ENCODE peak calls at places on chromosomes 13 and 19, in eight cellular contexts. U, J, K, Q, O, X, M and E are unnamed samples.

GRCh38 chr13:80334582-80335260 is 6.2 kb downstream of the SPRY2 start:
- DNase-seq in U (peak; percentile 47), J (no peak), K (no peak), Q (no peak), O (no peak), X (no peak), M (no peak), E (no peak)

GRCh38 chr19:49512970-49513745 is 697 bp downstream of the FCGRT start:
- DNase-seq in U (no peak), J (peak; percentile 80), K (no peak), Q (peak; percentile 70), O (no peak), X (peak; percentile 70), M (peak; percentile 72), E (no peak)

GRCh38 chr13:109787135-109787954 is 962 bp upstream of the IRS2 start:
- DNase-seq in U (peak; percentile 48), J (peak; percentile 84), K (no peak), Q (peak; percentile 40), O (peak; percentile 73), X (peak; percentile 57), M (peak; percentile 43), E (no peak)

GRCh38 chr13:82717249-82717648 is 1165.0 kb downstream of the SLITRK1 start:
- DNase-seq in U (peak; percentile 89), J (no peak), K (no peak), Q (no peak), O (no peak), X (no peak), M (no peak), E (no peak)

GRCh38 chr13:76210262-76210661 is 574.1 kb downstream of the LMO7 start:
- DNase-seq in U (peak; percentile 56), J (no peak), K (no peak), Q (peak; percentile 47), O (no peak), X (peak; percentile 14), M (no peak), E (no peak)

GRCh38 chr19:15629003-15629880 is 11.5 kb upstream of the CYP4F3 start:
- DNase-seq in U (peak; percentile 17), J (peak; percentile 5), K (peak; percentile 38), Q (peak; percentile 80), O (peak; percentile 99), X (peak; percentile 80), M (peak; percentile 73), E (peak; percentile 83)

GRCh38 chr13:49652691-49653305 is 24.5 kb downstream of the ARL11 start:
- DNase-seq in U (no peak), J (peak; percentile 71), K (no peak), Q (no peak), O (no peak), X (peak; percentile 43), M (no peak), E (peak; percentile 26)

GRCh38 chr13:49585220-49586157 is at the start of gene RCBTB1:
- DNase-seq in U (peak; percentile 63), J (peak; percentile 91), K (peak; percentile 8), Q (peak; percentile 72), O (peak; percentile 88), X (peak; percentile 84), M (peak; percentile 57), E (peak; percentile 74)

GRCh38 chr19:48121909-48122371 is 11.3 kb upstream of the PLA2G4C start:
- DNase-seq in U (no peak), J (no peak), K (no peak), Q (no peak), O (no peak), X (no peak), M (no peak), E (peak; percentile 24)

GRCh38 chr13:35475131-35475959 is 1.1 kb downstream of the MAB21L1 start:
- DNase-seq in U (peak; percentile 47), J (peak; percentile 66), K (no peak), Q (no peak), O (no peak), X (no peak), M (no peak), E (no peak)

GRCh38 chr19:29660835-29661234 is 4.4 kb upstream of the PLEKHF1 start:
- DNase-seq in U (no peak), J (no peak), K (no peak), Q (no peak), O (peak; percentile 6), X (no peak), M (no peak), E (no peak)

GRCh38 chr13:32535748-32536147 is 2.8 kb downstream of the N4BP2L2 start:
- DNase-seq in U (no peak), J (no peak), K (no peak), Q (no peak), O (no peak), X (no peak), M (no peak), E (no peak)

GRCh38 chr13:25916119-25916518 is 135.7 kb downstream of the SHISA2 start:
- DNase-seq in U (no peak), J (no peak), K (no peak), Q (no peak), O (no peak), X (peak; percentile 10), M (no peak), E (no peak)

GRCh38 chr13:23384111-23384510 is 49.4 kb downstream of the SACS start:
- DNase-seq in U (peak; percentile 82), J (no peak), K (no peak), Q (no peak), O (no peak), X (no peak), M (no peak), E (no peak)

GRCh38 chr13:49453465-49453864 is 9.4 kb downstream of the SETDB2 start:
- DNase-seq in U (no peak), J (no peak), K (no peak), Q (no peak), O (no peak), X (no peak), M (no peak), E (no peak)

GRCh38 chr19:52946322-52947310 is 16.1 kb downstream of the ZNF816 start:
- DNase-seq in U (peak; percentile 25), J (peak; percentile 83), K (no peak), Q (peak; percentile 51), O (no peak), X (peak; percentile 61), M (peak; percentile 79), E (peak; percentile 70)

GRCh38 chr13:93224545-93224944 is 2.1 kb upstream of the GPC6 start:
- DNase-seq in U (peak; percentile 95), J (peak; percentile 67), K (no peak), Q (no peak), O (no peak), X (no peak), M (no peak), E (no peak)

GRCh38 chr19:7441468-7442146 is 47.2 kb downstream of the PEX11G start:
- DNase-seq in U (no peak), J (no peak), K (no peak), Q (no peak), O (no peak), X (no peak), M (no peak), E (no peak)

GRCh38 chr19:3850320-3850972 is 18.4 kb downstream of the ZFR2 start:
- DNase-seq in U (no peak), J (no peak), K (no peak), Q (no peak), O (no peak), X (no peak), M (no peak), E (no peak)

GRCh38 chr19:3852177-3852511 is 16.7 kb downstream of the ZFR2 start:
- DNase-seq in U (no peak), J (no peak), K (no peak), Q (no peak), O (no peak), X (no peak), M (no peak), E (no peak)

GRCh38 chr19:3849787-3850186 is 19.1 kb downstream of the ZFR2 start:
- DNase-seq in U (no peak), J (no peak), K (no peak), Q (no peak), O (no peak), X (no peak), M (no peak), E (no peak)

GRCh38 chr19:3851254-3852176 is 17.3 kb downstream of the ZFR2 start:
- DNase-seq in U (peak; percentile 36), J (no peak), K (no peak), Q (no peak), O (no peak), X (no peak), M (no peak), E (no peak)

DNA sequence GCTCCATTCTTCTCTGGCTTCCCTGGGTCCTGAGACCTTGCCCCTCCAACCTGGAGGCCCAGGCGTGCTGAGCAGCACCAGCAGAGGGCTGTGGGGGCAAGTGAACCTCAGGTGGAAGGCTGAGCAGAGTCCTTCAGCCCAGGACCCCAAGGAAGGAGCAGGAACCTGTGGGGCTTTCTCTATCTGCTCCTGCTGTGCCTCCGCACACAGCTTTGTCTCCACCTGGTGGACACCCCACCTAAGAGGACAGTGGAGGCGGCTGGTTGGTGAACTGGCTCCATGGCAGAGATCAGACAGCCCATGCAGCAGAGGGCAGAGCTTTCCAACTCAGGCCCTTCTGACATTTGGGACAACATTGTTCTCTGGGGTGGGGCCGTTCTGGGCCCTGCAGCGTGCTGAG is 19.7 kb downstream of the ZFR2 start:
- DNase-seq in U (no peak), J (peak; percentile 52), K (no peak), Q (no peak), O (no peak), X (peak; percentile 19), M (no peak), E (no peak)
- TF ChIP-seq CTCF in U (no peak), J (peak; percentile 49), K (no peak), Q (no peak), O (no peak), X (no peak), M (no peak), E (no peak)

GRCh38 chr19:38307597-38307996 is 3.5 kb downstream of the C19orf33 start:
- DNase-seq in U (no peak), J (no peak), K (no peak), Q (no peak), O (no peak), X (no peak), M (no peak), E (no peak)
- H3K27ac ChIP-seq in U (no peak overlapping the region), J (no peak overlapping the region), K (no peak overlapping the region), Q (no peak overlapping the region), O (no peak overlapping the region), X (no peak overlapping the region), M (no peak overlapping the region), E (no peak overlapping the region)

GRCh38 chr19:55241143-55241934 is 12.8 kb upstream of the TMEM86B start:
- DNase-seq in U (no peak), J (no peak), K (no peak), Q (no peak), O (no peak), X (no peak), M (no peak), E (no peak)
- H3K36me3 ChIP-seq in U (peaks cover 41% of the 10 kb centered on the region), J (no peaks in the 10 kb centered on the region), K (peaks cover 85% of the 10 kb centered on the region), Q (peaks cover 97% of the 10 kb centered on the region), O (peaks cover 5% of the 10 kb centered on the region), X (peaks cover 36% of the 10 kb centered on the region), M (no peaks in the 10 kb centered on the region), E (peaks cover 63% of the 10 kb centered on the region)

DNA sequence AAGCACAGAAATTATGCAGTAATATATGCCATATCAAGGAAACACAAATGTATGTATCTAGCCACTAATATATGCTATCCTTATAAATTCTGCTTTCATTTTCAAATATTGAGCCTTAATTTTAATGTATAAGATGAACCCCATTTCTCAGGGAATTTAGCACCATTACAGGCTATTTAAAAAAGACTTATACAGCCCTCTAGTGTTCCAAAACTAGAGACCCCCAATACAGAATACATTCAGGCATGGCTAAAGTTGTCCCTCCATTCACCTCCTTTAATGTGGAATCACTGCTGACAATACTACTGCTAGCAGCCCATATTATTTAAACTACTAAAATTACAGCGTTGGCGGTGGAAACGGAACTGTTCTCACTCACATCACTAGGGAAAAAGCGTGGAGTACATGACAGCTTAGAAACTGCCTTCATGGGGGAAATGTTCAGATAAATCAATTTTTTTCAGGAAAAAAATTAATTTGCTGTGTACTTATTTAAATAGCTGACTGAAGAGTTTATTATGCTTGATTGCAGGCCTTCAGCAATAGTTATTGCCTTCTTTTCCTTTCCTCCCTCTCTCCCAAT is 541.0 kb downstream of the PCDH9 start:
- DNase-seq in U (peak; percentile 10), J (peak; percentile 19), K (no peak), Q (no peak), O (no peak), X (no peak), M (no peak), E (no peak)
- TF ChIP-seq CTCF in U (peak; percentile 33), J (peak; percentile 51), K (no peak), Q (no peak), O (no peak), X (no peak), M (no peak), E (no peak)